ENCODE peak calls at places on chromosomes 2 and 18, in four cellular contexts. W is mammary epithelial cell; C is CD8-positive, alpha-beta T cell; H is lower lobe of right lung. L is an unnamed sample. For H3K36me3 and H3K27me3, the result is how much of the 10 kb centered on the place peaks cover.

GRCh38 chr2:157743051-157743450 is 114.4 kb upstream of the ACVR1C start:
- DNase-seq in C (no peak), H (no peak), W (peak), L (no peak)

GRCh38 chr2:160984426-160985077 is 175.7 kb upstream of the TANK start:
- DNase-seq in C (no peak), H (no peak), W (no peak), L (no peak)

GRCh38 chr2:18684202-18685040 is 95.1 kb upstream of the NT5C1B start:
- DNase-seq in W (no peak), C (no peak), H (no peak), L (no peak)

GRCh38 chr2:102708847-102709559 is 52.8 kb upstream of the TMEM182 start:
- DNase-seq in C (no peak), W (peak), H (no peak), L (peak)

GRCh38 chr2:127400897-127401756 is 13.4 kb upstream of the MAP3K2 start:
- DNase-seq in C (no peak), W (peak), H (peak), L (peak)

GRCh38 chr18:31490387-31490786 is 7.6 kb upstream of the DSG2 start:
- DNase-seq in W (peak), C (no peak), H (no peak), L (no peak)

GRCh38 chr18:58447342-58448190 is 181.3 kb downstream of the ALPK2 start:
- DNase-seq in C (no peak), W (no peak), H (no peak), L (no peak)

GRCh38 chr18:12990128-12990485 is 1.1 kb upstream of the CEP192 start:
- DNase-seq in C (no peak), W (peak), H (no peak), L (no peak)

GRCh38 chr2:108866041-108866440 is 79.5 kb downstream of the CCDC138 start:
- DNase-seq in H (no peak), C (no peak), W (no peak), L (no peak)

GRCh38 chr2:204645018-204645775 is 99.9 kb downstream of the PARD3B start:
- DNase-seq in W (peak), H (no peak), C (no peak), L (no peak)

GRCh38 chr2:85785027-85785822 is 31.4 kb downstream of the ATOH8 start:
- DNase-seq in H (peak), W (no peak), C (no peak), L (peak)
- H3K4me3 ChIP-seq in H (no peak), W (no peak), C (no peak), L (no peak)

GRCh38 chr2:231146656-231147055 is 21.8 kb upstream of the HTR2B start:
- DNase-seq in H (no peak), C (no peak), W (no peak), L (no peak)
- H3K36me3 ChIP-seq in H (under half), C (under half), W (under half), L (half or more)

GRCh38 chr18:4454548-4455112 is 477 bp downstream of the DLGAP1 start:
- DNase-seq in C (no peak), H (no peak), W (no peak), L (no peak)
- H3K27me3 ChIP-seq in C (under half), H (under half), W (under half), L (under half)

GRCh38 chr2:104982111-104982510 is 55.8 kb upstream of the MRPS9 start:
- DNase-seq in W (no peak), C (no peak), H (no peak), L (no peak)

GRCh38 chr2:104975371-104975770 is 62.5 kb upstream of the MRPS9 start:
- DNase-seq in H (no peak), W (no peak), C (no peak), L (no peak)

GRCh38 chr2:104977958-104978357 is 59.9 kb upstream of the MRPS9 start:
- DNase-seq in W (no peak), C (no peak), H (no peak), L (no peak)

GRCh38 chr2:104976603-104977120 is 61.2 kb upstream of the MRPS9 start:
- DNase-seq in W (no peak), C (no peak), H (no peak), L (no peak)
- H3K4me3 ChIP-seq in W (no peak), C (no peak), H (no peak), L (no peak)

GRCh38 chr2:105365176-105365575 is 27.8 kb downstream of the C2orf49 start:
- DNase-seq in C (no peak), H (no peak), W (no peak), L (no peak)
- H3K36me3 ChIP-seq in C (under half), H (under half), W (half or more), L (half or more)

L was measured in MG63.